ENCODE peak calls at places on chromosomes 11 and 22, in ten cellular contexts. One of them, this sample, is unnamed.

GRCh38 chr22:43620197-43620596 is 191.9 kb downstream of the EFCAB6 start:
- DNase-seq in ELF-1: no peak
- DNase-seq in retina: no peak
- DNase-seq in fibroblast of the conjunctiva: no peak
- DNase-seq in endothelial cell: no peak
- DNase-seq in brain microvascular endothelial cell: no peak
- DNase-seq in kidney glomerular epithelial cell: no peak
- DNase-seq in stimulated activated CD4-positive, alpha-beta T cell treated with anti-CD3 and anti-CD28 coated beads, Interleukin-2, amount 100 ng/mL, for 48 hours: no peak
- DNase-seq in A549: no peak
- DNase-seq in psoas muscle: no peak
- DNase-seq in this sample: no peak

GRCh38 chr22:20573176-20573829 is 65.9 kb downstream of the MED15 start:
- DNase-seq in kidney glomerular epithelial cell: no peak
- DNase-seq in fibroblast of the conjunctiva: no peak
- DNase-seq in stimulated activated CD4-positive, alpha-beta T cell treated with anti-CD3 and anti-CD28 coated beads, Interleukin-2, amount 100 ng/mL, for 48 hours: no peak
- DNase-seq in A549: no peak
- DNase-seq in psoas muscle: no peak
- DNase-seq in ELF-1: no peak
- DNase-seq in retina: no peak
- DNase-seq in endothelial cell: no peak
- DNase-seq in brain microvascular endothelial cell: no peak
- DNase-seq in this sample: no peak

GRCh38 chr22:48495751-48496080 is 1332.0 kb downstream of the BRD1 start:
- DNase-seq in A549: no peak
- DNase-seq in stimulated activated CD4-positive, alpha-beta T cell treated with anti-CD3 and anti-CD28 coated beads, Interleukin-2, amount 100 ng/mL, for 48 hours: no peak
- DNase-seq in psoas muscle: no peak
- DNase-seq in brain microvascular endothelial cell: no peak
- DNase-seq in kidney glomerular epithelial cell: no peak
- DNase-seq in endothelial cell: no peak
- DNase-seq in retina: no peak
- DNase-seq in ELF-1: no peak
- DNase-seq in fibroblast of the conjunctiva: no peak
- DNase-seq in this sample: no peak

GRCh38 chr11:15198284-15198683 is 83.6 kb downstream of the INSC start:
- DNase-seq in retina: no peak
- DNase-seq in A549: no peak
- DNase-seq in psoas muscle: no peak
- DNase-seq in fibroblast of the conjunctiva: no peak
- DNase-seq in endothelial cell: no peak
- DNase-seq in ELF-1: no peak
- DNase-seq in stimulated activated CD4-positive, alpha-beta T cell treated with anti-CD3 and anti-CD28 coated beads, Interleukin-2, amount 100 ng/mL, for 48 hours: no peak
- DNase-seq in brain microvascular endothelial cell: no peak
- DNase-seq in kidney glomerular epithelial cell: no peak
- DNase-seq in this sample: no peak

GRCh38 chr22:40348025-40348658 is 1.8 kb downstream of the ADSL start:
- DNase-seq in endothelial cell: peak
- DNase-seq in retina: peak
- DNase-seq in psoas muscle: peak
- DNase-seq in ELF-1: peak
- DNase-seq in A549: peak
- DNase-seq in stimulated activated CD4-positive, alpha-beta T cell treated with anti-CD3 and anti-CD28 coated beads, Interleukin-2, amount 100 ng/mL, for 48 hours: peak
- DNase-seq in brain microvascular endothelial cell: peak
- DNase-seq in fibroblast of the conjunctiva: no peak
- DNase-seq in kidney glomerular epithelial cell: peak
- DNase-seq in this sample: peak

GRCh38 chr11:38498721-38499120 is 1900.7 kb upstream of the RAG2 start:
- DNase-seq in ELF-1: no peak
- DNase-seq in endothelial cell: no peak
- DNase-seq in retina: no peak
- DNase-seq in fibroblast of the conjunctiva: no peak
- DNase-seq in A549: no peak
- DNase-seq in psoas muscle: no peak
- DNase-seq in kidney glomerular epithelial cell: no peak
- DNase-seq in brain microvascular endothelial cell: no peak
- DNase-seq in stimulated activated CD4-positive, alpha-beta T cell treated with anti-CD3 and anti-CD28 coated beads, Interleukin-2, amount 100 ng/mL, for 48 hours: no peak
- DNase-seq in this sample: no peak

GRCh38 chr11:12234216-12234615 is 123.8 kb downstream of the MICAL2 start:
- DNase-seq in stimulated activated CD4-positive, alpha-beta T cell treated with anti-CD3 and anti-CD28 coated beads, Interleukin-2, amount 100 ng/mL, for 48 hours: no peak
- DNase-seq in brain microvascular endothelial cell: no peak
- DNase-seq in ELF-1: no peak
- DNase-seq in psoas muscle: no peak
- DNase-seq in fibroblast of the conjunctiva: no peak
- DNase-seq in kidney glomerular epithelial cell: no peak
- DNase-seq in retina: no peak
- DNase-seq in A549: no peak
- DNase-seq in endothelial cell: no peak
- DNase-seq in this sample: no peak

GRCh38 chr11:119293461-119293860 is 23.5 kb downstream of the MCAM start:
- DNase-seq in stimulated activated CD4-positive, alpha-beta T cell treated with anti-CD3 and anti-CD28 coated beads, Interleukin-2, amount 100 ng/mL, for 48 hours: no peak
- DNase-seq in fibroblast of the conjunctiva: no peak
- DNase-seq in kidney glomerular epithelial cell: no peak
- DNase-seq in brain microvascular endothelial cell: no peak
- DNase-seq in retina: no peak
- DNase-seq in psoas muscle: no peak
- DNase-seq in endothelial cell: no peak
- DNase-seq in A549: no peak
- DNase-seq in ELF-1: no peak
- DNase-seq in this sample: no peak

GRCh38 chr11:118046051-118046963 is 30.6 kb upstream of the TMPRSS4 start:
- DNase-seq in fibroblast of the conjunctiva: no peak
- DNase-seq in stimulated activated CD4-positive, alpha-beta T cell treated with anti-CD3 and anti-CD28 coated beads, Interleukin-2, amount 100 ng/mL, for 48 hours: peak
- DNase-seq in psoas muscle: no peak
- DNase-seq in retina: no peak
- DNase-seq in endothelial cell: no peak
- DNase-seq in kidney glomerular epithelial cell: no peak
- DNase-seq in A549: no peak
- DNase-seq in brain microvascular endothelial cell: no peak
- DNase-seq in ELF-1: no peak
- DNase-seq in this sample: no peak

GRCh38 chr11:130188585-130189347 is 29.2 kb downstream of the ST14 start:
- DNase-seq in endothelial cell: no peak
- DNase-seq in kidney glomerular epithelial cell: no peak
- DNase-seq in A549: no peak
- DNase-seq in retina: no peak
- DNase-seq in brain microvascular endothelial cell: no peak
- DNase-seq in psoas muscle: no peak
- DNase-seq in fibroblast of the conjunctiva: no peak
- DNase-seq in stimulated activated CD4-positive, alpha-beta T cell treated with anti-CD3 and anti-CD28 coated beads, Interleukin-2, amount 100 ng/mL, for 48 hours: no peak
- DNase-seq in ELF-1: no peak
- DNase-seq in this sample: no peak

GRCh38 chr11:100925935-100926334 is 203.7 kb downstream of the PGR start:
- DNase-seq in endothelial cell: no peak
- DNase-seq in fibroblast of the conjunctiva: peak
- DNase-seq in A549: no peak
- DNase-seq in kidney glomerular epithelial cell: peak
- DNase-seq in retina: no peak
- DNase-seq in brain microvascular endothelial cell: peak
- DNase-seq in stimulated activated CD4-positive, alpha-beta T cell treated with anti-CD3 and anti-CD28 coated beads, Interleukin-2, amount 100 ng/mL, for 48 hours: no peak
- DNase-seq in ELF-1: no peak
- DNase-seq in psoas muscle: no peak
- DNase-seq in this sample: no peak

GRCh38 chr22:40345801-40346177 is 511 bp upstream of the ADSL start:
- DNase-seq in ELF-1: no peak
- DNase-seq in retina: no peak
- DNase-seq in brain microvascular endothelial cell: no peak
- DNase-seq in stimulated activated CD4-positive, alpha-beta T cell treated with anti-CD3 and anti-CD28 coated beads, Interleukin-2, amount 100 ng/mL, for 48 hours: peak
- DNase-seq in endothelial cell: no peak
- DNase-seq in fibroblast of the conjunctiva: no peak
- DNase-seq in psoas muscle: no peak
- DNase-seq in A549: no peak
- DNase-seq in kidney glomerular epithelial cell: no peak
- DNase-seq in this sample: no peak

GRCh38 chr11:72649215-72649976 is 24.8 kb downstream of the PDE2A start:
- DNase-seq in fibroblast of the conjunctiva: no peak
- DNase-seq in brain microvascular endothelial cell: no peak
- DNase-seq in ELF-1: no peak
- DNase-seq in kidney glomerular epithelial cell: no peak
- DNase-seq in A549: no peak
- DNase-seq in stimulated activated CD4-positive, alpha-beta T cell treated with anti-CD3 and anti-CD28 coated beads, Interleukin-2, amount 100 ng/mL, for 48 hours: no peak
- DNase-seq in psoas muscle: no peak
- DNase-seq in endothelial cell: no peak
- DNase-seq in retina: no peak
- DNase-seq in this sample: no peak

GRCh38 chr11:130652671-130653335 is 204.4 kb downstream of the ADAMTS15 start:
- DNase-seq in stimulated activated CD4-positive, alpha-beta T cell treated with anti-CD3 and anti-CD28 coated beads, Interleukin-2, amount 100 ng/mL, for 48 hours: no peak
- DNase-seq in endothelial cell: no peak
- DNase-seq in retina: no peak
- DNase-seq in brain microvascular endothelial cell: no peak
- DNase-seq in kidney glomerular epithelial cell: peak
- DNase-seq in fibroblast of the conjunctiva: peak
- DNase-seq in psoas muscle: peak
- DNase-seq in ELF-1: no peak
- DNase-seq in A549: no peak
- DNase-seq in this sample: no peak

GRCh38 chr11:114438303-114438702 is 964 bp upstream of the REXO2 start:
- DNase-seq in retina: no peak
- DNase-seq in psoas muscle: no peak
- DNase-seq in brain microvascular endothelial cell: peak
- DNase-seq in stimulated activated CD4-positive, alpha-beta T cell treated with anti-CD3 and anti-CD28 coated beads, Interleukin-2, amount 100 ng/mL, for 48 hours: no peak
- DNase-seq in ELF-1: peak
- DNase-seq in fibroblast of the conjunctiva: no peak
- DNase-seq in endothelial cell: peak
- DNase-seq in A549: no peak
- DNase-seq in kidney glomerular epithelial cell: peak
- DNase-seq in this sample: no peak

GRCh38 chr11:130580372-130580771 is 131.9 kb downstream of the ADAMTS15 start:
- DNase-seq in brain microvascular endothelial cell: peak
- DNase-seq in A549: peak
- DNase-seq in psoas muscle: no peak
- DNase-seq in kidney glomerular epithelial cell: peak
- DNase-seq in endothelial cell: no peak
- DNase-seq in retina: peak
- DNase-seq in fibroblast of the conjunctiva: no peak
- DNase-seq in stimulated activated CD4-positive, alpha-beta T cell treated with anti-CD3 and anti-CD28 coated beads, Interleukin-2, amount 100 ng/mL, for 48 hours: no peak
- DNase-seq in ELF-1: peak
- DNase-seq in this sample: no peak

GRCh38 chr11:121892131-121892681 is 223.8 kb downstream of the BLID start:
- DNase-seq in retina: no peak
- DNase-seq in A549: no peak
- DNase-seq in endothelial cell: peak
- DNase-seq in kidney glomerular epithelial cell: no peak
- DNase-seq in ELF-1: peak
- DNase-seq in stimulated activated CD4-positive, alpha-beta T cell treated with anti-CD3 and anti-CD28 coated beads, Interleukin-2, amount 100 ng/mL, for 48 hours: no peak
- DNase-seq in fibroblast of the conjunctiva: no peak
- DNase-seq in brain microvascular endothelial cell: peak
- DNase-seq in psoas muscle: peak
- DNase-seq in this sample: no peak

GRCh38 chr11:45037425-45038005 is 86.8 kb upstream of the TP53I11 start:
- DNase-seq in psoas muscle: no peak
- DNase-seq in A549: no peak
- DNase-seq in brain microvascular endothelial cell: no peak
- DNase-seq in stimulated activated CD4-positive, alpha-beta T cell treated with anti-CD3 and anti-CD28 coated beads, Interleukin-2, amount 100 ng/mL, for 48 hours: no peak
- DNase-seq in kidney glomerular epithelial cell: no peak
- DNase-seq in ELF-1: peak
- DNase-seq in endothelial cell: no peak
- DNase-seq in fibroblast of the conjunctiva: no peak
- DNase-seq in retina: no peak
- DNase-seq in this sample: no peak

GRCh38 chr11:73240190-73240781 is 22.2 kb downstream of the P2RY2 start:
- DNase-seq in A549: no peak
- DNase-seq in ELF-1: no peak
- DNase-seq in stimulated activated CD4-positive, alpha-beta T cell treated with anti-CD3 and anti-CD28 coated beads, Interleukin-2, amount 100 ng/mL, for 48 hours: no peak
- DNase-seq in psoas muscle: peak
- DNase-seq in fibroblast of the conjunctiva: no peak
- DNase-seq in brain microvascular endothelial cell: no peak
- DNase-seq in retina: no peak
- DNase-seq in kidney glomerular epithelial cell: no peak
- DNase-seq in endothelial cell: no peak
- DNase-seq in this sample: no peak

GRCh38 chr22:30763815-30764686 is 69.4 kb downstream of the OSBP2 start:
- DNase-seq in A549: peak
- DNase-seq in endothelial cell: peak
- DNase-seq in retina: peak
- DNase-seq in psoas muscle: peak
- DNase-seq in fibroblast of the conjunctiva: peak
- DNase-seq in kidney glomerular epithelial cell: peak
- DNase-seq in ELF-1: peak
- DNase-seq in brain microvascular endothelial cell: peak
- DNase-seq in stimulated activated CD4-positive, alpha-beta T cell treated with anti-CD3 and anti-CD28 coated beads, Interleukin-2, amount 100 ng/mL, for 48 hours: peak
- DNase-seq in this sample: no peak

This sample was measured in KG1.